ENCODE peak calls at places on chromosomes 12 and 14, in four cellular contexts. Y is GM12878, B is H1, U is HepG2. X is an unnamed sample. For H3K27me3, the result is how much of the 10 kb centered on the place peaks cover.

GRCh38 chr14:39342768-39343167 is 89.5 kb downstream of the FBXO33 start:
- DNase-seq in U (no peak), B (no peak), Y (no peak), X (no peak)

GRCh38 chr12:14629832-14630688 is 62.4 kb upstream of the PLBD1 start:
- DNase-seq in B (peak), U (peak), Y (no peak), X (peak)

GRCh38 chr12:104579716-104580495 is 123.2 kb downstream of the CHST11 start:
- DNase-seq in B (no peak), U (no peak), Y (peak), X (no peak)

GRCh38 chr12:72330784-72331183 is 58.6 kb downstream of the TRHDE start:
- DNase-seq in B (no peak), Y (no peak), U (no peak), X (no peak)

GRCh38 chr12:44875417-44875953 is 630 bp downstream of the NELL2 start:
- DNase-seq in B (no peak), Y (no peak), U (no peak), X (peak)

GRCh38 chr14:61965030-61965745 is 203.0 kb downstream of the SNAPC1 start:
- DNase-seq in Y (no peak), U (peak), B (no peak), X (no peak)

GRCh38 chr12:81615031-81615430 is 144.1 kb downstream of the PPFIA2 start:
- DNase-seq in U (no peak), B (no peak), Y (no peak), X (no peak)

GRCh38 chr12:113889076-113889475 is 77.0 kb downstream of the RBM19 start:
- DNase-seq in Y (no peak), U (peak), B (no peak), X (no peak)

GRCh38 chr14:93161411-93161940 is 23.2 kb downstream of the MOAP1 start:
- DNase-seq in U (no peak), B (no peak), Y (no peak), X (no peak)

DNA sequence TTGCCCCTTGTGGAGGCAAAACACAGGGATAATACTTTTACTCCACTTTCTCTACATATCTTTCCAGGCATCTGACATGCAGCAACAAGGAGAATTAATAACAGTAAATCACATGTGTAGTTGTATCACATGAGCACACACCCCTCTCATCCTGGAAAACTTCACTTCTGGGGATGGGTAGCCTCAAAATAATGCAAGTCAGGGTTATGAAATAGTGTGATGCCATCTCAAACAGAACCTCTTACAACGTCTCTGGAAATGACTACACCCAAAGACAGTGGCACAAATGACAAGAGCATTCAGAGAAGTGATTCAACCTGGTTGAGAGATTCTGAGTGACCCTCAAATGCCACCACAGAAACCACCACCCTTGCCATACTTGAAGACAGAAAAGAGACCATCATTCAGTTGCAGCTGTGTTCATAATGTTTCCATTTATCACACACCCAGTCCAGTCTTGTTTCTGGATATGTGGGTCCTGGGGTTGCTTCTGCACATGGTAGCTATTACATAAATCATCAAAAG is 2.8 kb downstream of the DIO2 start:
- DNase-seq in U (no peak), B (no peak), Y (no peak), X (no peak)
- TF ChIP-seq SUZ12 in U (no peak), B (no peak), Y (no peak), X (no peak)

DNA sequence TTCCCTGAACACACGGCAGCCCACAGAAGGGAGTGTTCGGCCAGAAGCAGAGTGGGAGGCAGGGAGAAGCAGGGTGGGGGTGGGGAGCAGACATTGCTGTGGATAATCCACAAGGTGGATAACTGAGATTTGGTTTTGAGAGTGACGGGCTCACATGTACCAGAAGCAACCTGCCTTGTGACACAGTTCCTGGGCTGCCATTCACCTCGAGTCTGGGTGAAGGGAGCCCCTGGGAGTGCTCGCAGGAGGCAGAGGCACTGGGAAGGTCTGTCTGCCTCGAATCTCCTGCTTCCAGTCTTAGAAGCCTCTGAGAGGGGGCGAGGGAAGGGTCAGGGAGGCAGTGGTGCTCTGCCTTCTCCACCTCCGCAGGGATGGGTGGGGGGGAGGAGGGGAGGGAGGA is 24.6 kb downstream of the LRTM2 start:
- DNase-seq in U (no peak), Y (no peak), B (no peak), X (no peak)
- H3K27me3 ChIP-seq in U (half or more), Y (under half), B (under half), X (under half)

GRCh38 chr14:80216818-80217217 is 5.5 kb upstream of the DIO2 start:
- DNase-seq in B (no peak), U (no peak), Y (no peak), X (no peak)
- TF ChIP-seq SUZ12 in B (no peak), U (no peak), Y (no peak), X (no peak)

DNA sequence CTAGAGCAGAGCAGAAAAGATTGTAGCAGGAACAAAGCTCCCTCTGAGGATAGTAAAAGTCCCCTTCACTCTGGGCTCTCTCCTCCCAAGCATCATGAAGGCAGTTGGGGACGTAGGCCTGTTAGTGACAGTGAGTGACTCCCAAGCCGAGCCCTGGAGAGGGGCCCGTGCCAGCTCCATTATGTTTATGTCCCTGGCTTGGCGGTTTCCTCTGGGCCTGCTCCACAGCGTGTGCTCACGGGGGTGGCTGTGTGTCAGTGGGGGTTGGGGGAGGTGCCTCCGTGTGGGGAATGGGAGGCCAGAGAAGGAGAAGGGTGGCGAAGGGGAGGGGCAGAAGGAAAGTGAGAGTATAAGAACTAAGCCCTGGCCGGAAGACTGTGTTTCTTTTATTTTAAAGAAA is 170.0 kb upstream of the VASH1 start:
- DNase-seq in B (no peak), U (no peak), Y (no peak), X (no peak)
- H3K27me3 ChIP-seq in B (under half), U (under half), Y (under half), X (under half)

DNA sequence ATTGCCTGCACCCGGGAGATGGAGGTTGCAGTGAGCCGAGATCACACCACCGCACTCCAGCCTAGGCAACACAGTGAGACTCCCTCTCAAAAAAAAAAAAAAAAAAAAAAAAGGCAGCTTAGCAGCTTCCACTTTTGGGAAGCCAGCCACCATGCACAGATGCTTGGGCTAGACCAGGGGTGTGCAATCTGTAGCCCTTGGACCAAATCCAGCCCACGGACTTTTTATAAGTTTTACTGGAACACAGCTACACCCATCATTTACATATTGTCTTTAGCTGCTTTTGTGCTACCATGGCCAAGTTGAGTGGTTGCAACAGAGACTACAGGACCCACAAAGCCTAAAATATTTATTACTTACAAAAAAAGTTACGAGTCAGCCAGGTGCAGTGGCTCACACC is 6.7 kb downstream of the CIT start:
- DNase-seq in B (no peak), Y (no peak), U (no peak), X (no peak)
- TF ChIP-seq SUZ12 in B (no peak), Y (no peak), U (no peak), X (no peak)

DNA sequence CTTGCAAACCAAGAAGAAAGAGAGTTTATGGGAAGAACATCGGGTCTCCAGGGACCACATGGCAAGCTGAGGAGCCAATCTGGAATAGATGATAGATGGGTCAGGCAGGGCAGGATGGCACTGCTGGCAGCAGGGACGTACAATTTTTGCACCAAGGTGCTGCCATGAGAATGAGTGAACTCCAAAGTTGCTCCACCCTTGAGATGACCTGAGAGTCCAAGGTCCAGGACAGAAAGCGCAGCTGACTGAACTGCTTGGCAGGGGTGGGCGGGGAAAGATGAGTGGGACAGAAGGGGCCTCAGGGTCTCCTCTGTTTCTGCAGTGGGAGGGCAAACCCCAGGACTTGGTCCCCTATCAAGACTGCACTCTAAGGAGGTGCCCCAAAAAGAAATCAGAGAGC is 136.7 kb upstream of the GSC start:
- DNase-seq in Y (no peak), U (no peak), B (no peak), X (no peak)
- H3K27me3 ChIP-seq in Y (under half), U (under half), B (under half), X (under half)